ENCODE peak calls at places on chromosomes 4 and X, in four cellular contexts. One of them, this sample, is unnamed.

GRCh38 chr4:180766903-180767302 is 1476.3 kb upstream of the TENM3 start:
- DNase-seq in GM12864: no peak
- DNase-seq in WTC11: no peak
- DNase-seq in mucosa of descending colon: no peak
- DNase-seq in this sample: no peak

GRCh38 chrX:153245288-153245731 is 66.2 kb downstream of the MAGEA1 start:
- DNase-seq in GM12864: no peak
- DNase-seq in mucosa of descending colon: no peak
- DNase-seq in WTC11: peak
- DNase-seq in this sample: peak

GRCh38 chrX:135340827-135341226 is 31.5 kb downstream of the ETDC start:
- DNase-seq in WTC11: no peak
- DNase-seq in GM12864: no peak
- DNase-seq in mucosa of descending colon: no peak
- DNase-seq in this sample: no peak

GRCh38 chr4:158065176-158065575 is 107.6 kb downstream of the GASK1B start:
- DNase-seq in GM12864: no peak
- DNase-seq in mucosa of descending colon: no peak
- DNase-seq in WTC11: no peak
- DNase-seq in this sample: no peak

GRCh38 chr4:147054241-147054902 is 108.7 kb upstream of the TTC29 start:
- DNase-seq in WTC11: no peak
- DNase-seq in GM12864: no peak
- DNase-seq in mucosa of descending colon: no peak
- DNase-seq in this sample: no peak

GRCh38 chrX:153971124-153971631 is 440 bp downstream of the HCFC1 start:
- DNase-seq in WTC11: peak
- DNase-seq in mucosa of descending colon: peak
- DNase-seq in GM12864: peak
- DNase-seq in this sample: peak

GRCh38 chr4:62256469-62256868 is 1056.3 kb downstream of the ADGRL3 start:
- DNase-seq in WTC11: no peak
- DNase-seq in mucosa of descending colon: no peak
- DNase-seq in GM12864: no peak
- DNase-seq in this sample: no peak

GRCh38 chrX:71378752-71379151 is 12.6 kb downstream of the TAF1 start:
- DNase-seq in GM12864: no peak
- DNase-seq in mucosa of descending colon: no peak
- DNase-seq in WTC11: no peak
- DNase-seq in this sample: no peak

GRCh38 chrX:44227981-44228380 is 115.5 kb downstream of the EFHC2 start:
- DNase-seq in GM12864: no peak
- DNase-seq in WTC11: no peak
- DNase-seq in mucosa of descending colon: no peak
- DNase-seq in this sample: no peak

GRCh38 chrX:281166-281999 is at the start of gene PLCXD1:
- DNase-seq in mucosa of descending colon: peak
- DNase-seq in WTC11: peak
- DNase-seq in GM12864: no peak
- DNase-seq in this sample: peak

GRCh38 chrX:8010105-8010504 is 82.9 kb upstream of the PNPLA4 start:
- DNase-seq in WTC11: no peak
- DNase-seq in mucosa of descending colon: no peak
- DNase-seq in GM12864: no peak
- DNase-seq in this sample: no peak
- TF ChIP-seq CTCF in WTC11: peak
- TF ChIP-seq CTCF in mucosa of descending colon: no peak
- TF ChIP-seq CTCF in GM12864: peak
- TF ChIP-seq CTCF in this sample: peak

GRCh38 chr4:10063544-10064300 is 42.4 kb upstream of the SLC2A9 start:
- DNase-seq in WTC11: peak
- DNase-seq in mucosa of descending colon: no peak
- DNase-seq in GM12864: no peak
- DNase-seq in this sample: no peak
- TF ChIP-seq CTCF in WTC11: no peak
- TF ChIP-seq CTCF in mucosa of descending colon: no peak
- TF ChIP-seq CTCF in GM12864: peak
- TF ChIP-seq CTCF in this sample: peak

GRCh38 chr4:85825937-85826678 is 351.2 kb downstream of the ARHGAP24 start:
- DNase-seq in GM12864: no peak
- DNase-seq in WTC11: peak
- DNase-seq in mucosa of descending colon: no peak
- DNase-seq in this sample: peak
- TF ChIP-seq CTCF in GM12864: no peak
- TF ChIP-seq CTCF in WTC11: no peak
- TF ChIP-seq CTCF in mucosa of descending colon: no peak
- TF ChIP-seq CTCF in this sample: no peak

DNA sequence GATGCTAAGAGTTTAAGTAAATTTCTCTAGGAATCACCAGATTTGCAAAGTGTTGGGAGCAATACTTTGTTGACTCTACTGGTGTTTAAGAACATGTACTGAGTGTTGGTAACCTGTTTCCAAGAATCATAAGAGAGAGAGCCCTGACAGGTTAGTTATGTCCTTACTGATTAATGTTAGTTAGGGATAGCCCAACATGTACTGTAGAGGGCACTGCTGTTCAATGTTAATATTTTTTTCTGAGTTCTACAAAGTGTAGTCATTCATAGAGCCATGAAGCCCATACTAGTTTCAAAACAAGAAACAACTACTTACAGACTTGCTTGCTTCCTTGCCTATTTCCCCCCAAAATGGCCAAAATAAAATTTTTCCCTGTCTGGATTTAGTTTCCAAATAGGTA is 11.9 kb downstream of the TMPRSS11D start:
- DNase-seq in WTC11: no peak
- DNase-seq in GM12864: peak
- DNase-seq in mucosa of descending colon: no peak
- DNase-seq in this sample: no peak
- TF ChIP-seq CTCF in WTC11: no peak
- TF ChIP-seq CTCF in GM12864: peak
- TF ChIP-seq CTCF in mucosa of descending colon: no peak
- TF ChIP-seq CTCF in this sample: peak

GRCh38 chrX:115266300-115266699 is 23.2 kb upstream of the LUZP4 start:
- DNase-seq in GM12864: no peak
- DNase-seq in WTC11: no peak
- DNase-seq in mucosa of descending colon: no peak
- DNase-seq in this sample: no peak
- TF ChIP-seq CTCF in GM12864: no peak
- TF ChIP-seq CTCF in WTC11: no peak
- TF ChIP-seq CTCF in mucosa of descending colon: no peak
- TF ChIP-seq CTCF in this sample: no peak

DNA sequence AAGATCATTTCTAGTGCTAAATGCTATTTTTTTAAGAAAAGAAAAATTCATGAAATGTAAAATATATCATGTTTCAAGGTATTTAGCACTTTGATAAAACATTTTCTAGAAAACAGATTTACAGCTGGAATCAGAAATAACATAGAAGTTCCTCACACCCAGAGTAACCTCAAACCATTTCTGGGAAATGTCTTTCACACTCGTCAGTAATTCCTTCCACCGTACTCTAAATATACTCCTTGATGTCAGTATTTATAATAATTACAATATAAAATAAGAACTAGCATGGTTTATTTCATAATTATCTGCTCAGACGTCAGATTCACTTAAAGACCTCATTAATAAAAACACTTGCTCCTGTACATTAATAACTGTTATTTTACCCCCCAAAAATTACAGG is 103.9 kb downstream of the ADGRA3 start:
- DNase-seq in WTC11: no peak
- DNase-seq in mucosa of descending colon: no peak
- DNase-seq in GM12864: no peak
- DNase-seq in this sample: no peak
- TF ChIP-seq CTCF in WTC11: no peak
- TF ChIP-seq CTCF in mucosa of descending colon: no peak
- TF ChIP-seq CTCF in GM12864: no peak
- TF ChIP-seq CTCF in this sample: no peak

GRCh38 chr4:107876096-107876495 is 51.4 kb downstream of the SGMS2 start:
- DNase-seq in mucosa of descending colon: no peak
- DNase-seq in WTC11: no peak
- DNase-seq in GM12864: no peak
- DNase-seq in this sample: no peak
- TF ChIP-seq CTCF in mucosa of descending colon: no peak
- TF ChIP-seq CTCF in WTC11: no peak
- TF ChIP-seq CTCF in GM12864: no peak
- TF ChIP-seq CTCF in this sample: no peak

DNA sequence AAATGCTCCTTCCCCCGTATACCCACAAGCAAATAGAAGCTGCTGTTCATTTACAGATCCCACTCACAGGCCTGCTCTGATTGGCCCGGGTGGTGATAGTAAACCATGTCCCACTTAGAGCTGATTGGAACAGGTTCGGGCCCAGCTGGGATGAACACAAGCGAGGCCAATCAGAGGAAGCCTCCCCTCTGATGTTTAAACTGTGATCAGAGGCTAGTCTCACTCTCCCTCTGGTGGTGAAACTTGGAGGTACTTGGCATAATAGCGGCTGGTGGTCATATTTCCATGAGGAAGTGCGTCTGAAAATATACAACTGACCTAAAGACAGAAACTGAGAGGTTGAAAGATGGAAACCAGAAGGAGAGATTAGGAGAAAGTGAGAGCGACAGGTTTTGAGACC is 51.5 kb upstream of the TRPC3 start:
- DNase-seq in GM12864: peak
- DNase-seq in WTC11: peak
- DNase-seq in mucosa of descending colon: no peak
- DNase-seq in this sample: peak
- TF ChIP-seq CTCF in GM12864: peak
- TF ChIP-seq CTCF in WTC11: peak
- TF ChIP-seq CTCF in mucosa of descending colon: peak
- TF ChIP-seq CTCF in this sample: peak

This sample was measured in neural crest cell.